ENCODE peak calls at places on chromosomes 6 and 20, in nine cellular contexts. W is mesendoderm; X is mesenchymal stem cell; D is CD8-positive, alpha-beta memory T cell; M is SK-N-SH; H is heart right ventricle; B is PC-3; A is psoas muscle; L is suprapubic skin. C is an unnamed sample.

GRCh38 chr6:55916188-55916587 is 40.8 kb upstream of the BMP5 start:
- DNase-seq in W (peak; percentile 26), X (peak; percentile 12), D (no peak), M (no peak), H (no peak), B (peak; percentile 34), A (no peak), L (no peak), C (no peak)

GRCh38 chr6:27872634-27873028 is 39.6 kb downstream of the OR2B2 start:
- DNase-seq in W (no peak), X (no peak), D (no peak), M (no peak), H (no peak), B (no peak), A (no peak), L (no peak), C (no peak)

GRCh38 chr20:1805161-1805581 is 90.0 kb upstream of the SIRPA start:
- DNase-seq in W (peak; percentile 62), X (no peak), D (no peak), M (no peak), H (no peak), B (no peak), A (no peak), L (no peak), C (peak; percentile 52)

GRCh38 chr6:125658759-125659431 is 90.5 kb upstream of the HEY2 start:
- DNase-seq in W (peak; percentile 43), X (no peak), D (no peak), M (no peak), H (peak; percentile 41), B (no peak), A (no peak), L (no peak), C (no peak)

GRCh38 chr6:144415835-144416237 is 130.7 kb downstream of the UTRN start:
- DNase-seq in W (no peak), X (peak; percentile 44), D (no peak), M (no peak), H (no peak), B (peak; percentile 85), A (no peak), L (no peak), C (no peak)

GRCh38 chr6:47405273-47405672 is 72.3 kb upstream of the CD2AP start:
- DNase-seq in W (no peak), X (no peak), D (no peak), M (no peak), H (no peak), B (peak; percentile 98), A (no peak), L (no peak), C (no peak)

GRCh38 chr20:46569961-46570360 is 19.5 kb upstream of the OCSTAMP start:
- DNase-seq in W (no peak), X (no peak), D (no peak), M (no peak), H (no peak), B (no peak), A (no peak), L (no peak), C (no peak)

GRCh38 chr20:44624152-44624551 is 27.3 kb downstream of the ADA start:
- DNase-seq in W (no peak), X (no peak), D (no peak), M (no peak), H (no peak), B (no peak), A (no peak), L (no peak), C (no peak)

GRCh38 chr6:90162648-90163409 is 133.8 kb downstream of the BACH2 start:
- DNase-seq in W (no peak), X (no peak), D (no peak), M (no peak), H (no peak), B (no peak), A (no peak), L (no peak), C (no peak)

GRCh38 chr6:159982726-159983506 is 14.0 kb downstream of the IGF2R start:
- DNase-seq in W (no peak), X (no peak), D (no peak), M (no peak), H (no peak), B (no peak), A (no peak), L (no peak), C (no peak)

GRCh38 chr6:159984268-159984786 is 15.4 kb downstream of the IGF2R start:
- DNase-seq in W (no peak), X (peak; percentile 93), D (no peak), M (no peak), H (no peak), B (peak; percentile 91), A (no peak), L (no peak), C (no peak)

GRCh38 chr6:159988983-159989454 is 20.1 kb downstream of the IGF2R start:
- DNase-seq in W (no peak), X (no peak), D (no peak), M (no peak), H (no peak), B (no peak), A (no peak), L (no peak), C (no peak)

GRCh38 chr6:159983641-159984080 is 14.8 kb downstream of the IGF2R start:
- DNase-seq in W (no peak), X (peak; percentile 90), D (no peak), M (no peak), H (no peak), B (no peak), A (no peak), L (no peak), C (no peak)

DNA sequence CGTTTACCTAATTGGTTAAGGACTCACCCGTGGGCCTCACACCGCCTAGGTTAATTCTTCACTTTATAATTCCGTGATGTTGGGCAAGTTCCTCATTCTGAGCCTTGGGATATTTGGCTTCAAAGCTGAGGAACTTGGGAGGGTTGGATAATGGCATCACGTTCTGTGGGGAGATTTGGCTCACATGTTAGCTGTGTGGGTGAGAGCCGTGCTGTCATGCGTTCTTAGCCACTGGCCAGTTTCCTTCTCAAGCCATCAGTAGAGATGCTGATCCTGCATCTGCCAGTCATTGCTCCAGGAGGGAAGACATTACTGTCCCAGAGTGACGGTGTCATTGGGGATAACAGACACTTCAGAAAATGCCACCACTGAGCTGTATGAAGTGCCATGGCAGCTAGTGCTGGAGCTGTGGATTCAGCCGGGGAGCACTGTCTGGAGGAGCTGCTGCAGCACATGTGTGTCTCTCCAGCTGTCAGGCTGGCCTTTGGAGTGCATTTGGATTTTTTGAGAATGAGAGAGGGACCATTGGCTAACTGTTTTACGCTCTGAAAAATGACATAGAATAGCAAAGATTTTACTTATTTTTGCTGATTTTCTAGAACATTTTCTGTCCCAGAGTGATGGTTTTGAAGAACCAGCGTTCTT is 16.5 kb downstream of the IGF2R start:
- DNase-seq in W (no peak), X (no peak), D (no peak), M (no peak), H (no peak), B (no peak), A (no peak), L (no peak), C (no peak)
- H3K4me1 ChIP-seq in W (peaks cover 3% of the 10 kb centered on the region), X (peaks cover 30% of the 10 kb centered on the region), D (peaks cover 71% of the 10 kb centered on the region), M (peaks cover 18% of the 10 kb centered on the region), H (peaks cover 87% of the 10 kb centered on the region), B (peaks cover 54% of the 10 kb centered on the region), A (peaks cover 89% of the 10 kb centered on the region), L (peaks cover 81% of the 10 kb centered on the region), C (peaks cover 20% of the 10 kb centered on the region)

DNA sequence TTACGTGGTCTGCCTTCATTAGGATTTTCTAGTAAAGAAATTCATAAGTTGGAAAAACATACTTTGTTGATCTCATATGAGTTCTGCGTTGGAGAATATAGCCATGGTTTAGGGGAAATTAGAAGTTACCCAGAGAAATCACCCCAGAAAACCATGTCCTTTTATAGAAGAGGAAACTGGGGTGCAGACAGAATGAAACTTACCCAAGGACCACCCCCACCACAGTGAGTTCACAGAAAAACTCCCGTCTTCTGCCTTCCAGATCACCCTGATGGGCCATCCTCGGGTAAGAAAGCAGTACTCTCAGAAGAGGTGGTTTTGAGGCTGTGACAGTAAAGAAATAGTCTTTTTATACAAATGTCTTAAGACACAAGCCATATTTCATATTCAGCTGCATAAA is 25.1 kb upstream of the MAFB start:
- DNase-seq in W (no peak), X (no peak), D (no peak), M (no peak), H (no peak), B (no peak), A (no peak), L (no peak), C (no peak)
- H3K27me3 ChIP-seq in W (no peaks in the 10 kb centered on the region), X (peaks cover 21% of the 10 kb centered on the region), D (peaks cover 9% of the 10 kb centered on the region), M (no peaks in the 10 kb centered on the region), H (peaks cover 12% of the 10 kb centered on the region), B (peaks cover 99% of the 10 kb centered on the region), A (no peaks in the 10 kb centered on the region), L (no peaks in the 10 kb centered on the region), C (no peaks in the 10 kb centered on the region)

GRCh38 chr6:119215885-119216590 is 133.5 kb downstream of the MAN1A1 start:
- DNase-seq in W (peak; percentile 11), X (no peak), D (no peak), M (peak; percentile 14), H (no peak), B (no peak), A (no peak), L (no peak), C (no peak)
- H3K4me3 ChIP-seq in W (no peak overlapping the region), X (no peak overlapping the region), D (no peak overlapping the region), M (no peak overlapping the region), H (no peak overlapping the region), B (no peak overlapping the region), A (no peak overlapping the region), L (no peak overlapping the region), C (peak overlapping the region; percentile 8)

GRCh38 chr20:49661560-49662329 is 51.9 kb downstream of the B4GALT5 start:
- DNase-seq in W (no peak), X (no peak), D (no peak), M (no peak), H (no peak), B (no peak), A (no peak), L (no peak), C (no peak)
- H3K4me1 ChIP-seq in W (peaks cover 23% of the 10 kb centered on the region), X (peaks cover 12% of the 10 kb centered on the region), D (peaks cover 8% of the 10 kb centered on the region), M (peaks cover 11% of the 10 kb centered on the region), H (peaks cover 44% of the 10 kb centered on the region), B (peaks cover 13% of the 10 kb centered on the region), A (peaks cover 67% of the 10 kb centered on the region), L (peaks cover 24% of the 10 kb centered on the region), C (no peaks in the 10 kb centered on the region)